ENCODE peak calls at places on chromosomes 6 and 20, in nine cellular contexts. K, Y, L, W, E, I, J, Q and G are unnamed samples.

GRCh38 chr6:136582702-136583471 is 32.7 kb upstream of the MAP7 start:
- DNase-seq in K (no peak), Y (no peak), L (no peak), W (no peak), E (no peak), I (no peak), J (no peak), Q (no peak), G (no peak)

GRCh38 chr6:37236921-37237320 is 20.7 kb upstream of the TBC1D22B start:
- DNase-seq in K (no peak), Y (no peak), L (no peak), W (no peak), E (no peak), I (no peak), J (no peak), Q (no peak), G (no peak)

GRCh38 chr20:56631318-56631989 is 2.3 kb downstream of the TFAP2C start:
- DNase-seq in K (peak; percentile 80), Y (no peak), L (no peak), W (peak; percentile 76), E (no peak), I (no peak), J (no peak), Q (no peak), G (no peak)

GRCh38 chr20:62637521-62638054 is 4.7 kb upstream of the SLCO4A1 start:
- DNase-seq in K (no peak), Y (no peak), L (no peak), W (no peak), E (no peak), I (no peak), J (no peak), Q (no peak), G (no peak)

GRCh38 chr6:125789167-125789566 is 1.6 kb upstream of the NCOA7 start:
- DNase-seq in K (no peak), Y (no peak), L (no peak), W (no peak), E (peak; percentile 44), I (no peak), J (no peak), Q (peak; percentile 41), G (peak; percentile 51)

GRCh38 chr6:89862281-89862680 is 32.0 kb upstream of the GJA10 start:
- DNase-seq in K (no peak), Y (no peak), L (no peak), W (no peak), E (no peak), I (no peak), J (no peak), Q (no peak), G (no peak)

GRCh38 chr6:40350193-40350941 is 236.8 kb downstream of the LRFN2 start:
- DNase-seq in K (no peak), Y (no peak), L (no peak), W (peak; percentile 9), E (no peak), I (no peak), J (no peak), Q (no peak), G (no peak)

GRCh38 chr6:1336246-1336843 is 24.4 kb downstream of the FOXQ1 start:
- DNase-seq in K (no peak), Y (peak; percentile 64), L (no peak), W (peak; percentile 86), E (no peak), I (peak; percentile 59), J (peak; percentile 74), Q (peak; percentile 56), G (peak; percentile 65)

GRCh38 chr6:156774872-156775405 is 2.2 kb upstream of the ARID1B start:
- DNase-seq in K (no peak), Y (no peak), L (no peak), W (peak; percentile 58), E (no peak), I (no peak), J (no peak), Q (no peak), G (no peak)

GRCh38 chr6:137819740-137820139 is 47.3 kb upstream of the TNFAIP3 start:
- DNase-seq in K (no peak), Y (no peak), L (no peak), W (no peak), E (no peak), I (no peak), J (no peak), Q (no peak), G (no peak)

GRCh38 chr6:4397307-4397706 is 261.9 kb upstream of the ECI2 start:
- DNase-seq in K (no peak), Y (no peak), L (no peak), W (no peak), E (peak; percentile 82), I (no peak), J (no peak), Q (no peak), G (no peak)

GRCh38 chr6:44012078-44012493 is 115.2 kb downstream of the MRPL14 start:
- DNase-seq in K (no peak), Y (no peak), L (no peak), W (peak; percentile 26), E (no peak), I (no peak), J (no peak), Q (no peak), G (peak; percentile 13)

GRCh38 chr20:25439328-25439727 is 31.9 kb downstream of the GINS1 start:
- DNase-seq in K (no peak), Y (no peak), L (no peak), W (no peak), E (no peak), I (no peak), J (no peak), Q (no peak), G (no peak)

GRCh38 chr20:33277471-33278441 is 5.3 kb upstream of the BPIFB1 start:
- DNase-seq in K (peak; percentile 64), Y (peak; percentile 55), L (no peak), W (no peak), E (no peak), I (no peak), J (peak; percentile 43), Q (no peak), G (no peak)

GRCh38 chr6:149723771-149724417 is 6.0 kb upstream of the LATS1 start:
- DNase-seq in K (no peak), Y (peak; percentile 51), L (peak; percentile 21), W (no peak), E (peak; percentile 22), I (no peak), J (peak; percentile 56), Q (peak; percentile 35), G (no peak)

GRCh38 chr6:136786708-136787107 is 5.6 kb downstream of the MAP3K5 start:
- DNase-seq in K (no peak), Y (no peak), L (no peak), W (no peak), E (no peak), I (no peak), J (no peak), Q (no peak), G (no peak)

GRCh38 chr6:122712093-122712863 is 67.2 kb upstream of the FABP7 start:
- DNase-seq in K (no peak), Y (no peak), L (no peak), W (no peak), E (no peak), I (no peak), J (no peak), Q (no peak), G (no peak)

GRCh38 chr20:44131704-44132103 is 55.3 kb downstream of the JPH2 start:
- DNase-seq in K (no peak), Y (no peak), L (no peak), W (peak; percentile 7), E (no peak), I (no peak), J (no peak), Q (no peak), G (no peak)
- H3K9me3 ChIP-seq in K (no peaks in the 10 kb centered on the region), Y (no peaks in the 10 kb centered on the region), L (no peaks in the 10 kb centered on the region), W (no peaks in the 10 kb centered on the region), E (no peaks in the 10 kb centered on the region), I (no peaks in the 10 kb centered on the region), J (no peaks in the 10 kb centered on the region), Q (no peaks in the 10 kb centered on the region), G (no peaks in the 10 kb centered on the region)

DNA sequence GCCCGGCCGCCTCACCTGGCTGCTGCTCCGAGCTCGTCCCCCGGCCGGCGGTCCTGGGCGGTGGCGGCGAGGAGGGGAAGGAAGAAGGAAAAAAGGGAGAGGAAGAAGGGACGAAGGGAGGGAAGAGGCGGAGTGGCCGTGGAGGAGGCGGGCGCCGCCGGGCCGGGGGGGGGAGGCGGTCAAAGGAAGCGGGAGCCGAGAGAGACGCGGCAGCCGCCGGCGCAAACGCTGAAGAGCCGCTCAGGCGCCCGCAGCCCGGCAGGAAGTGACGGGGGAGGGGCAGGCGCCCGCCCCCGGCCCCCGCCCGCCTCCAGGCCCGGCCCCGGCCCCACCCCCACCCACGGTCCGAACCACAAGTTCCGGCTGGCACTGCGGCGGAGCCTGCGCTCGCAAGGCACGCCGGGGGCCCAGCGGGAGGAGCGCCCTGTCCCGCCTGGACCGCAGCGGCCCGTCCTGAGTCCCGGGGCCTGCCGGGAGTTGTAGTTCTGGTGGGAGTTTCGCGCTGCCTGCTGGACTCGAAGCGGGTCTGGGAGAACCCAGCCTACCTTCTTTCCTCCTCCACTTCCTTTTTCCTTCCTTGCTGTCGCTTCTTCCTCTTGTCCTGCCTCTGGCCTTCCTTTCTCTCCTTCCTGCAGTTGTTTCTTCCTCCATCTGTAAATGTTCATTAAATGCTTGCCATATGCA is at the start of gene STAU1:
- DNase-seq in K (peak; percentile 100), Y (peak; percentile 95), L (peak; percentile 96), W (peak; percentile 98), E (peak; percentile 95), I (peak; percentile 94), J (peak; percentile 98), Q (peak; percentile 96), G (peak; percentile 94)
- TF ChIP-seq CTCF in K (no peak), Y (no peak), L (no peak), W (no peak), E (no peak), I (no peak), J (no peak), Q (no peak), G (no peak)

DNA sequence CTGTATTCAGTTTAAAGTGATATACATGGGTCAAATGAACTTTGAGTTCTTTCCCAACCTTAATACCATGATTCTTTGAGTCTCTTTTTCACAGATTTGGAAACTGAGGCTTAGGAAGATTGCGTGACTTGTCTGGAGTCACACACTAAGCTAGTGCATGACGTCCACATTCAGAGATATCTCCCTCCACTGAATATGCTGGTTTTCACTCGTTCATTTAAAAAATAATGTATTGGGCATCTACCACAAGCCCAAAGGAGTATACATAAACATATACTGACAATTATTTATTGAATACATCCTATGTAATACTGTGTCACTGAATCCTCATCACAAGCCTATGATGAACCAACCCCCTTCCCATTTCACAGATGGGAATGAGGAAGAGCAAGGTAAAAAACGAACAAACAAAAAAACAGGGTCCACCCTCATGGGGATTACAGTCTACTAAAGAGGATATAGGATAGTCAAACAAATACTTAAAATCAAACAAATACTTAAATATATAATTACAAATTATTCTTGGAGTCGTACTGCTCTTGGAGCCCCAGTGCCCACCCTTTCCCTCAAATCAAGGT is 611 bp upstream of the TM9SF4 start:
- DNase-seq in K (no peak), Y (no peak), L (no peak), W (no peak), E (no peak), I (no peak), J (peak; percentile 4), Q (no peak), G (no peak)
- H3K4me3 ChIP-seq in K (peak overlapping the region; percentile 68), Y (no peak overlapping the region), L (peak overlapping the region; percentile 83), W (peak overlapping the region; percentile 93), E (peak overlapping the region; percentile 95), I (peak overlapping the region; percentile 93), J (peak overlapping the region; percentile 99), Q (no peak overlapping the region), G (no peak overlapping the region)

DNA sequence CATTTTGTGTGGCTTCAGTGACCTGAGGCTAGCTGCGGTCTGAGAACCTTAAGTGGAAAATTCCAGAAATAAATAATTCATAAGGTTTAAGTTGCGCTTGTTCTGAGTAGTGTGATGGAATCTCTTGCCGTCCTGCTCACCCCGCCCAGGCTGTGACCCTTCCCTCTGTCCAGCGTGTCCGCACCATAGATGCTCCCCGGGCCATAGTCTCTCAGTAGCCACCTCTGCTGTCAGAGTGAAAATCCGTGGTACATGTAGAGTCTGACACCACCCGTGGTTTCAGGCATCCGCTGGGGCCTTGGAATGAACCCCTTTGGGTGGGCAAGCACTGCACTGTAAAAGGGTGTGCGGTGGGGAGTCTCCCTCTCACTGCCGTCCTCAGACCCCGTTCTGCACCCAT is 11.7 kb downstream of the UNC93A start:
- DNase-seq in K (no peak), Y (no peak), L (no peak), W (no peak), E (no peak), I (no peak), J (no peak), Q (no peak), G (no peak)
- H3K9me3 ChIP-seq in K (no peaks in the 10 kb centered on the region), Y (no peaks in the 10 kb centered on the region), L (peaks cover 2% of the 10 kb centered on the region), W (peaks cover 2% of the 10 kb centered on the region), E (no peaks in the 10 kb centered on the region), I (no peaks in the 10 kb centered on the region), J (no peaks in the 10 kb centered on the region), Q (no peaks in the 10 kb centered on the region), G (no peaks in the 10 kb centered on the region)